ENCODE peak calls at places on chromosome 4, in four cellular contexts. One of them, this sample, is unnamed.

GRCh38 chr4:111639120-111639519 is 506.1 kb upstream of the FAM241A start:
- DNase-seq in endothelial cell: no peak
- DNase-seq in SK-MEL-5: no peak
- DNase-seq in amygdala: no peak
- DNase-seq in this sample: no peak

GRCh38 chr4:159248383-159249178 is 145.7 kb downstream of the RAPGEF2 start:
- DNase-seq in endothelial cell: no peak
- DNase-seq in SK-MEL-5: peak; percentile 94
- DNase-seq in amygdala: no peak
- DNase-seq in this sample: no peak

GRCh38 chr4:183532823-183533222 is 28.0 kb downstream of the ING2 start:
- DNase-seq in endothelial cell: no peak
- DNase-seq in SK-MEL-5: no peak
- DNase-seq in amygdala: no peak
- DNase-seq in this sample: no peak

GRCh38 chr4:185902654-185903053 is 90.7 kb upstream of the SORBS2 start:
- DNase-seq in SK-MEL-5: no peak
- DNase-seq in endothelial cell: no peak
- DNase-seq in amygdala: no peak
- DNase-seq in this sample: no peak

GRCh38 chr4:140603286-140603685 is 34.5 kb upstream of the UCP1 start:
- DNase-seq in endothelial cell: no peak
- DNase-seq in SK-MEL-5: no peak
- DNase-seq in amygdala: no peak
- DNase-seq in this sample: no peak

GRCh38 chr4:145805490-145805889 is 125.5 kb downstream of the C4orf51 start:
- DNase-seq in SK-MEL-5: no peak
- DNase-seq in amygdala: no peak
- DNase-seq in endothelial cell: peak; percentile 26
- DNase-seq in this sample: no peak

GRCh38 chr4:105765690-105766407 is 57.3 kb downstream of the GSTCD start:
- DNase-seq in SK-MEL-5: peak; percentile 21
- DNase-seq in amygdala: no peak
- DNase-seq in endothelial cell: no peak
- DNase-seq in this sample: no peak

GRCh38 chr4:133592591-133592990 is 443.5 kb downstream of the PCDH10 start:
- DNase-seq in SK-MEL-5: no peak
- DNase-seq in amygdala: no peak
- DNase-seq in endothelial cell: no peak
- DNase-seq in this sample: no peak

GRCh38 chr4:145930592-145930991 is 8.0 kb downstream of the ZNF827 start:
- DNase-seq in SK-MEL-5: no peak
- DNase-seq in amygdala: no peak
- DNase-seq in endothelial cell: no peak
- DNase-seq in this sample: no peak

GRCh38 chr4:57442834-57443291 is 332.7 kb upstream of the IGFBP7 start:
- DNase-seq in amygdala: peak; percentile 52
- DNase-seq in SK-MEL-5: peak; percentile 55
- DNase-seq in endothelial cell: peak; percentile 73
- DNase-seq in this sample: no peak

GRCh38 chr4:153439831-153440230 is 26.3 kb upstream of the TMEM131L start:
- DNase-seq in amygdala: no peak
- DNase-seq in SK-MEL-5: no peak
- DNase-seq in endothelial cell: no peak
- DNase-seq in this sample: no peak

GRCh38 chr4:94676910-94677309 is 80.8 kb upstream of the BMPR1B start:
- DNase-seq in SK-MEL-5: no peak
- DNase-seq in amygdala: no peak
- DNase-seq in endothelial cell: no peak
- DNase-seq in this sample: no peak

GRCh38 chr4:44447563-44448504 is 775 bp downstream of the KCTD8 start:
- DNase-seq in endothelial cell: peak; percentile 47
- DNase-seq in amygdala: peak; percentile 65
- DNase-seq in SK-MEL-5: no peak
- DNase-seq in this sample: no peak

GRCh38 chr4:168848112-168848511 is 161.9 kb downstream of the CBR4 start:
- DNase-seq in endothelial cell: no peak
- DNase-seq in amygdala: no peak
- DNase-seq in SK-MEL-5: peak; percentile 28
- DNase-seq in this sample: no peak

This sample was measured in activated CD4-positive, alpha-beta memory T cell treated with anti-CD3 and anti-CD28 coated beads, Interleukin-2, amount 10 ng/mL, durations not matched to agents 7 days and 5 days.